ENCODE peak calls at places on chromosomes 4 and X, in six cellular contexts. One of them, this sample, is unnamed.

GRCh38 chrX:31314921-31315320 is 243.1 kb upstream of the FTHL17 start:
- DNase-seq in T-helper 2 cell: no peak
- DNase-seq in AG20443: peak; percentile 29
- DNase-seq in suprapubic skin: no peak
- DNase-seq in psoas muscle: no peak
- DNase-seq in GM23248: no peak
- DNase-seq in this sample: no peak

GRCh38 chr4:106671711-106672110 is 303.1 kb upstream of the GIMD1 start:
- DNase-seq in T-helper 2 cell: no peak
- DNase-seq in AG20443: peak; percentile 14
- DNase-seq in suprapubic skin: no peak
- DNase-seq in psoas muscle: no peak
- DNase-seq in GM23248: peak; percentile 61
- DNase-seq in this sample: no peak

GRCh38 chrX:111124418-111124817 is 28.4 kb downstream of the PAK3 start:
- DNase-seq in T-helper 2 cell: peak; percentile 54
- DNase-seq in AG20443: no peak
- DNase-seq in suprapubic skin: no peak
- DNase-seq in psoas muscle: no peak
- DNase-seq in GM23248: no peak
- DNase-seq in this sample: no peak

GRCh38 chrX:108299101-108299591 is 139.1 kb downstream of the COL4A6 start:
- DNase-seq in T-helper 2 cell: no peak
- DNase-seq in AG20443: no peak
- DNase-seq in suprapubic skin: no peak
- DNase-seq in psoas muscle: no peak
- DNase-seq in GM23248: peak; percentile 38
- DNase-seq in this sample: no peak

GRCh38 chr4:6770581-6771228 is 11.8 kb upstream of the KIAA0232 start:
- DNase-seq in T-helper 2 cell: no peak
- DNase-seq in AG20443: no peak
- DNase-seq in suprapubic skin: peak; percentile 54
- DNase-seq in psoas muscle: no peak
- DNase-seq in GM23248: no peak
- DNase-seq in this sample: no peak

GRCh38 chr4:72112514-72113156 is 80.8 kb downstream of the NPFFR2 start:
- DNase-seq in T-helper 2 cell: peak; percentile 84
- DNase-seq in AG20443: no peak
- DNase-seq in suprapubic skin: no peak
- DNase-seq in psoas muscle: no peak
- DNase-seq in GM23248: peak; percentile 70
- DNase-seq in this sample: no peak

GRCh38 chr4:105594094-105595010 is 41.9 kb downstream of the ARHGEF38 start:
- DNase-seq in T-helper 2 cell: peak; percentile 49
- DNase-seq in AG20443: no peak
- DNase-seq in suprapubic skin: no peak
- DNase-seq in psoas muscle: no peak
- DNase-seq in GM23248: no peak
- DNase-seq in this sample: no peak

GRCh38 chrX:115183980-115184379 is 5.2 kb upstream of the RBMXL3 start:
- DNase-seq in T-helper 2 cell: no peak
- DNase-seq in AG20443: no peak
- DNase-seq in suprapubic skin: no peak
- DNase-seq in psoas muscle: no peak
- DNase-seq in GM23248: peak; percentile 68
- DNase-seq in this sample: no peak

GRCh38 chr4:86934147-86934771 is 552 bp upstream of the AFF1 start:
- DNase-seq in T-helper 2 cell: peak; percentile 42
- DNase-seq in AG20443: no peak
- DNase-seq in suprapubic skin: no peak
- DNase-seq in psoas muscle: no peak
- DNase-seq in GM23248: peak; percentile 62
- DNase-seq in this sample: no peak

GRCh38 chrX:30489323-30489722 is 88.2 kb downstream of the TASL start:
- DNase-seq in T-helper 2 cell: peak; percentile 2
- DNase-seq in AG20443: no peak
- DNase-seq in suprapubic skin: no peak
- DNase-seq in psoas muscle: no peak
- DNase-seq in GM23248: peak; percentile 1
- DNase-seq in this sample: no peak

GRCh38 chrX:73239242-73239641 is 24.6 kb upstream of the NAP1L2 start:
- DNase-seq in T-helper 2 cell: no peak
- DNase-seq in AG20443: no peak
- DNase-seq in suprapubic skin: no peak
- DNase-seq in psoas muscle: no peak
- DNase-seq in GM23248: no peak
- DNase-seq in this sample: no peak

GRCh38 chr4:120685756-120686278 is 236.7 kb downstream of the PRDM5 start:
- DNase-seq in T-helper 2 cell: no peak
- DNase-seq in AG20443: no peak
- DNase-seq in suprapubic skin: no peak
- DNase-seq in psoas muscle: no peak
- DNase-seq in GM23248: peak; percentile 43
- DNase-seq in this sample: no peak

GRCh38 chr4:25069014-25069413 is 38.3 kb upstream of the LGI2 start:
- DNase-seq in T-helper 2 cell: no peak
- DNase-seq in AG20443: no peak
- DNase-seq in suprapubic skin: no peak
- DNase-seq in psoas muscle: no peak
- DNase-seq in GM23248: no peak
- DNase-seq in this sample: no peak

GRCh38 chr4:87270144-87270543 is 49.7 kb upstream of the KLHL8 start:
- DNase-seq in T-helper 2 cell: peak; percentile 46
- DNase-seq in AG20443: peak; percentile 53
- DNase-seq in suprapubic skin: no peak
- DNase-seq in psoas muscle: no peak
- DNase-seq in GM23248: peak; percentile 64
- DNase-seq in this sample: no peak

GRCh38 chr4:2793920-2794706 is 1.2 kb downstream of the SH3BP2 start:
- DNase-seq in T-helper 2 cell: no peak
- DNase-seq in AG20443: no peak
- DNase-seq in suprapubic skin: peak; percentile 79
- DNase-seq in psoas muscle: peak; percentile 37
- DNase-seq in GM23248: peak; percentile 73
- DNase-seq in this sample: no peak

GRCh38 chr4:178086324-178086723 is 644.1 kb upstream of the AGA start:
- DNase-seq in T-helper 2 cell: no peak
- DNase-seq in AG20443: no peak
- DNase-seq in suprapubic skin: no peak
- DNase-seq in psoas muscle: no peak
- DNase-seq in GM23248: no peak
- DNase-seq in this sample: no peak

GRCh38 chr4:53854991-53855885 is 209.2 kb downstream of the CHIC2 start:
- DNase-seq in T-helper 2 cell: no peak
- DNase-seq in AG20443: peak; percentile 36
- DNase-seq in suprapubic skin: no peak
- DNase-seq in psoas muscle: no peak
- DNase-seq in GM23248: peak; percentile 82
- DNase-seq in this sample: no peak

GRCh38 chrX:30673405-30673804 is 20.2 kb downstream of the GK start:
- DNase-seq in T-helper 2 cell: no peak
- DNase-seq in AG20443: no peak
- DNase-seq in suprapubic skin: no peak
- DNase-seq in psoas muscle: no peak
- DNase-seq in GM23248: no peak
- DNase-seq in this sample: no peak

GRCh38 chr4:171186700-171187099 is 626.5 kb upstream of the GALNTL6 start:
- DNase-seq in T-helper 2 cell: no peak
- DNase-seq in AG20443: no peak
- DNase-seq in suprapubic skin: no peak
- DNase-seq in psoas muscle: no peak
- DNase-seq in GM23248: no peak
- DNase-seq in this sample: no peak

GRCh38 chrX:47420264-47420663 is 49.9 kb downstream of the ZNF157 start:
- DNase-seq in T-helper 2 cell: no peak
- DNase-seq in AG20443: no peak
- DNase-seq in suprapubic skin: no peak
- DNase-seq in psoas muscle: no peak
- DNase-seq in GM23248: peak; percentile 2
- DNase-seq in this sample: no peak

GRCh38 chr4:4862665-4863482 is 3.4 kb downstream of the MSX1 start:
- DNase-seq in T-helper 2 cell: no peak
- DNase-seq in AG20443: no peak
- DNase-seq in suprapubic skin: no peak
- DNase-seq in psoas muscle: no peak
- DNase-seq in GM23248: no peak
- DNase-seq in this sample: no peak

GRCh38 chrX:31279359-31279758 is 207.5 kb upstream of the FTHL17 start:
- DNase-seq in T-helper 2 cell: no peak
- DNase-seq in AG20443: peak; percentile 13
- DNase-seq in suprapubic skin: no peak
- DNase-seq in psoas muscle: no peak
- DNase-seq in GM23248: peak; percentile 32
- DNase-seq in this sample: no peak

GRCh38 chrX:122004127-122004526 is 956.7 kb downstream of the GLUD2 start:
- DNase-seq in T-helper 2 cell: no peak
- DNase-seq in AG20443: no peak
- DNase-seq in suprapubic skin: no peak
- DNase-seq in psoas muscle: no peak
- DNase-seq in GM23248: no peak
- DNase-seq in this sample: no peak

GRCh38 chr4:48255959-48256342 is 13.7 kb downstream of the TEC start:
- DNase-seq in T-helper 2 cell: no peak
- DNase-seq in AG20443: no peak
- DNase-seq in suprapubic skin: no peak
- DNase-seq in psoas muscle: no peak
- DNase-seq in GM23248: no peak
- DNase-seq in this sample: no peak